ENCODE peak calls at places on chromosomes 12 and 14, in nine cellular contexts. M is ovary, A is GM23338, Y is Peyer's patch, F is body of pancreas, T is A549, I is mesenchymal stem cell, E is aorta, J is tibial artery. G is an unnamed sample.

GRCh38 chr12:76999157-76999556 is 66.2 kb downstream of the E2F7 start:
- DNase-seq in Y (no peak), M (no peak), I (no peak), F (no peak), A (no peak), E (no peak), J (no peak), T (no peak), G (no peak)

GRCh38 chr12:52634266-52635056 is 16.1 kb upstream of the KRT73 start:
- DNase-seq in M (no peak), Y (no peak), A (no peak), I (no peak), T (no peak), J (peak), E (no peak), F (peak), G (no peak)

GRCh38 chr14:91113829-91114078 is at the start of gene DGLUCY:
- DNase-seq in M (peak), J (no peak), T (peak), A (no peak), F (peak), I (peak), Y (peak), E (peak), G (peak)

GRCh38 chr14:54396183-54396492 is 669 bp upstream of the CDKN3 start:
- DNase-seq in Y (no peak), M (no peak), I (no peak), A (no peak), E (no peak), T (no peak), F (no peak), J (no peak), G (no peak)

GRCh38 chr12:10384191-10384590 is 5.7 kb downstream of the KLRK1 start:
- DNase-seq in J (no peak), T (no peak), F (no peak), E (no peak), A (no peak), M (no peak), I (no peak), Y (no peak), G (no peak)

GRCh38 chr12:10075451-10075850 is 23.3 kb downstream of the CLEC1A start:
- DNase-seq in A (no peak), Y (no peak), T (no peak), J (no peak), M (no peak), F (no peak), I (no peak), E (no peak), G (no peak)

GRCh38 chr12:62632521-62632920 is 165.9 kb downstream of the MON2 start:
- DNase-seq in A (peak), M (peak), I (peak), T (no peak), E (peak), Y (no peak), F (peak), J (peak), G (peak)

GRCh38 chr14:105647784-105648608 is 121.6 kb downstream of the TMEM121 start:
- DNase-seq in E (no peak), F (no peak), M (no peak), I (no peak), T (no peak), Y (peak), A (no peak), J (no peak), G (no peak)

GRCh38 chr12:125525879-125526278 is 460.6 kb downstream of the AACS start:
- DNase-seq in A (no peak), M (no peak), T (no peak), J (no peak), Y (no peak), F (no peak), I (no peak), E (no peak), G (no peak)

GRCh38 chr14:77133718-77134338 is 7.8 kb downstream of the ZDHHC22 start:
- DNase-seq in I (peak), M (no peak), E (no peak), A (peak), Y (peak), T (peak), F (peak), J (peak), G (peak)

GRCh38 chr12:92070054-92070863 is 75.4 kb downstream of the BTG1 start:
- DNase-seq in I (no peak), F (peak), E (no peak), J (no peak), T (peak), Y (peak), M (peak), A (no peak), G (no peak)

GRCh38 chr12:54509660-54510059 is 12.1 kb downstream of the NCKAP1L start:
- DNase-seq in I (no peak), E (no peak), T (no peak), M (no peak), F (no peak), J (no peak), A (peak), Y (no peak), G (no peak)

GRCh38 chr14:92659765-92660561 is 88.5 kb downstream of the LGMN start:
- DNase-seq in M (no peak), F (peak), A (no peak), E (peak), Y (peak), J (no peak), T (no peak), I (no peak), G (no peak)

GRCh38 chr12:4148418-4149056 is 125.0 kb upstream of the CCND2 start:
- DNase-seq in I (no peak), E (peak), Y (peak), A (no peak), T (no peak), M (no peak), J (peak), F (peak), G (no peak)

GRCh38 chr12:47545938-47546609 is 159.8 kb downstream of the RPAP3 start:
- DNase-seq in A (no peak), E (no peak), Y (no peak), M (no peak), F (no peak), I (no peak), T (no peak), J (no peak), G (peak)

GRCh38 chr14:102916347-102917055 is 6.0 kb upstream of the AMN start:
- DNase-seq in Y (no peak), I (no peak), F (no peak), E (peak), M (no peak), A (no peak), T (no peak), J (no peak), G (no peak)

GRCh38 chr12:65742481-65742971 is 81.8 kb upstream of the HMGA2 start:
- DNase-seq in Y (no peak), E (no peak), M (no peak), A (peak), T (no peak), I (peak), F (no peak), J (no peak), G (no peak)

GRCh38 chr12:66164349-66164821 is 5.4 kb downstream of the TMBIM4 start:
- DNase-seq in E (no peak), T (no peak), J (no peak), F (no peak), Y (no peak), M (no peak), I (peak), A (no peak), G (no peak)

GRCh38 chr14:91878274-91878673 is 10.9 kb upstream of the TC2N start:
- DNase-seq in T (no peak), E (no peak), I (no peak), Y (no peak), M (no peak), J (peak), A (peak), F (no peak), G (no peak)

GRCh38 chr12:124636138-124636968 is 68.9 kb upstream of the NCOR2 start:
- DNase-seq in M (peak), T (peak), J (no peak), E (peak), A (no peak), Y (peak), F (no peak), I (peak), G (peak)

GRCh38 chr12:40980346-40981005 is 207.6 kb upstream of the PDZRN4 start:
- DNase-seq in E (no peak), F (no peak), J (no peak), Y (no peak), A (no peak), T (no peak), I (no peak), M (no peak), G (no peak)

GRCh38 chr14:67232066-67232465 is 9.2 kb upstream of the PALS1 start:
- DNase-seq in F (no peak), M (no peak), J (no peak), Y (no peak), E (no peak), T (no peak), I (peak), A (no peak), G (no peak)

GRCh38 chr12:113330505-113330904 is 4.4 kb downstream of the SLC8B1 start:
- DNase-seq in J (no peak), A (no peak), F (no peak), M (no peak), E (no peak), Y (no peak), I (no peak), T (no peak), G (no peak)

GRCh38 chr14:58808828-58809227 is 171.1 kb downstream of the DACT1 start:
- DNase-seq in M (peak), J (no peak), Y (no peak), E (no peak), T (peak), I (peak), F (no peak), A (no peak), G (peak)

GRCh38 chr14:83874662-83875061 is 1655.3 kb upstream of the FLRT2 start:
- DNase-seq in I (peak), Y (no peak), F (no peak), M (no peak), J (no peak), T (no peak), A (no peak), E (no peak), G (no peak)

GRCh38 chr12:30000401-30000800 is 216.7 kb upstream of the TMTC1 start:
- DNase-seq in F (no peak), I (peak), Y (no peak), J (no peak), A (no peak), E (no peak), T (no peak), M (no peak), G (no peak)

GRCh38 chr12:45388545-45388944 is 172.7 kb downstream of the ANO6 start:
- DNase-seq in A (peak), E (no peak), M (peak), Y (no peak), F (no peak), J (no peak), T (peak), I (peak), G (peak)

GRCh38 chr14:32449640-32450039 is 120.5 kb downstream of the AKAP6 start:
- DNase-seq in F (no peak), E (no peak), I (no peak), M (no peak), A (no peak), J (no peak), Y (no peak), T (no peak), G (no peak)

DNA sequence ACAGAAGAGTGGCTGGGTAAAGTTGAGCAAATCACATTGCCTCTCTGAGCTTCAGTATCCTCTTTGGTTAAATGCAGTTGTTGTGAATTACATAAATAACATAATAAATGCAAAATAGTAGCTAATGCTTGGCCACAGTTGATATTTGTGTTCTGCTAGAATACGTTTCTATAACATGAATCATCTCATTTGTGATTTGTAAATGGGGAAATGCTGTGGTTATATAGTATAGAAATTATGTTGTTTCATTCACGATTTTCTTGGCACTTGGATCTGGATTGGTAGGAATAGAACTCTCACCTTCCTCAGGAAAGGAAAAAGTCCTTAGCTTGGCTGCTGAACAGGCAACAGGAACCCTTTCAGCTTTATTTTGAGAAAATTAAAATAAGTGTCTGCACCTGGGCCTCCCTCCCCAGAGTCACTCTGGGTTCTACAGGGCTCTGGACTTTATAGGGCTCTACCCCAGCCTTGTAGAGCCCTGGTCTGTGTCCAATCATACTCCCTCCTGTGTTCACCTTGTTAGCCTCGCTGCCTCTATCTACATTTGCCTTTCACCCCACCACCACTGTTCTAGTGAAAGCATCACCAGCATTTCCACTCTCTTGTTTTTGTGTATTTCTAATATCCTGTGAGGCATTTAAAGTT is 107.7 kb upstream of the BCAT1 start:
- DNase-seq in E (no peak), J (no peak), M (no peak), A (no peak), F (no peak), T (no peak), Y (no peak), I (no peak), G (no peak)
- H3K27ac ChIP-seq in E (no peak), J (no peak), M (no peak), A (no peak), F (peak), T (no peak), Y (peak), I (no peak), G (no peak)

GRCh38 chr12:122860052-122860853 is 25.0 kb downstream of the HIP1R start:
- DNase-seq in A (peak), F (peak), T (peak), I (peak), M (peak), J (peak), Y (peak), E (peak), G (peak)
- H3K27ac ChIP-seq in A (no peak), F (peak), T (no peak), I (no peak), M (peak), J (no peak), Y (peak), E (no peak), G (no peak)

DNA sequence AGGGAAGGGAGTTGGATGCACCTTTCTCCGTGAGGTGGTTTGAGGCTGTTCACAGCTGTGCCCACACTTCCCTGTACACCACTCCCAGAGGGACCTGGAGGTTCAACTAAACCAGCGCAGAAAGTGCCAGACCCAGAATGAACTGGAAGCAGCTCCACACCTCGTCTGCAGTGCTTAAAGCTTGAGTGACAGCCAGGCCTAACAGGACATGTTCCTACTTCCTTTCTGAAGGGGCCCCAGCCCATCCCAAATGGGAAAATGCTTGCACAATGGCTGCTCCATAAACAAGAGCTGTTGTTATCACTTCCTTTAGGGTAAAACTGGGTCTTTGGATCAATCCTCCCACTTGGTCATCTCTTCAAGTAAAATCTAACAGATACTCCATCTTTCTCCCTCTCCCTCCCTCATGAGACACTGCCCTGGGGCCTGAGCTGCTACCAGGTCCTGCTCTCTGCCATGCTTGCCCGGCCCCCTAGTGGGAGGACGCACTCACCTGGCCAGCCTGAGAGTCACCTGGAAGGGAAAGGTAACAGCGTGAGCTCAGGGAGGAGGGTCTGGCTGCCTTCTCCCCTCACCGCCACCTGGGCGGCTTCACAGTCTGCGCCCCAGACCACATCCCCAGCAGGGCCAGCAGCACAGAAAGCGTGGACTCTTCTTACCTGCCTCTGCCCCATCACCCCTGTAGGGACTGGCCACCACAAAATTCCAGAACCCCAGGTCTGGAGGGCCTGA is 33.5 kb downstream of the ISCA2 start:
- DNase-seq in M (no peak), J (no peak), Y (no peak), A (peak), T (no peak), E (no peak), F (no peak), I (no peak), G (peak)
- H3K27ac ChIP-seq in M (no peak), J (peak), Y (no peak), A (no peak), T (no peak), E (no peak), F (no peak), I (no peak), G (no peak)

GRCh38 chr12:11895421-11896064 is 175.2 kb upstream of the BCL2L14 start:
- DNase-seq in J (no peak), I (no peak), E (no peak), M (no peak), T (no peak), Y (no peak), F (no peak), A (no peak), G (no peak)
- H3K27ac ChIP-seq in J (no peak), I (no peak), E (no peak), M (no peak), T (no peak), Y (no peak), F (no peak), A (no peak), G (no peak)

GRCh38 chr12:133129368-133130037 is 571 bp downstream of the ZNF891 start:
- DNase-seq in A (peak), E (no peak), I (no peak), M (no peak), T (no peak), F (no peak), J (no peak), Y (no peak), G (peak)
- H3K27ac ChIP-seq in A (peak), E (peak), I (peak), M (peak), T (peak), F (peak), J (peak), Y (peak), G (peak)

GRCh38 chr14:63908667-63909264 is 56.0 kb downstream of the SYNE2 start:
- DNase-seq in J (no peak), I (no peak), Y (no peak), T (no peak), M (no peak), E (no peak), F (no peak), A (no peak), G (no peak)

GRCh38 chr14:63910593-63911363 is 58.0 kb downstream of the SYNE2 start:
- DNase-seq in M (no peak), I (no peak), E (no peak), A (no peak), F (no peak), T (no peak), J (no peak), Y (no peak), G (peak)

GRCh38 chr14:63905370-63905769 is 52.6 kb downstream of the SYNE2 start:
- DNase-seq in F (no peak), I (no peak), T (no peak), M (no peak), E (no peak), Y (no peak), J (no peak), A (no peak), G (no peak)

GRCh38 chr14:63904724-63905123 is 51.9 kb downstream of the SYNE2 start:
- DNase-seq in Y (no peak), J (no peak), A (no peak), T (no peak), F (no peak), I (no peak), E (no peak), M (no peak), G (no peak)

GRCh38 chr14:63909984-63910383 is 57.2 kb downstream of the SYNE2 start:
- DNase-seq in I (no peak), J (no peak), Y (no peak), A (no peak), T (no peak), E (no peak), M (no peak), F (no peak), G (no peak)
- H3K27ac ChIP-seq in I (no peak), J (no peak), Y (no peak), A (no peak), T (no peak), E (no peak), M (no peak), F (no peak), G (no peak)

GRCh38 chr12:88836156-88836555 is 255.9 kb upstream of the KITLG start:
- DNase-seq in A (no peak), I (no peak), F (no peak), J (no peak), Y (no peak), M (no peak), T (peak), E (no peak), G (peak)
- H3K27ac ChIP-seq in A (no peak), I (no peak), F (no peak), J (no peak), Y (no peak), M (no peak), T (no peak), E (no peak), G (no peak)

DNA sequence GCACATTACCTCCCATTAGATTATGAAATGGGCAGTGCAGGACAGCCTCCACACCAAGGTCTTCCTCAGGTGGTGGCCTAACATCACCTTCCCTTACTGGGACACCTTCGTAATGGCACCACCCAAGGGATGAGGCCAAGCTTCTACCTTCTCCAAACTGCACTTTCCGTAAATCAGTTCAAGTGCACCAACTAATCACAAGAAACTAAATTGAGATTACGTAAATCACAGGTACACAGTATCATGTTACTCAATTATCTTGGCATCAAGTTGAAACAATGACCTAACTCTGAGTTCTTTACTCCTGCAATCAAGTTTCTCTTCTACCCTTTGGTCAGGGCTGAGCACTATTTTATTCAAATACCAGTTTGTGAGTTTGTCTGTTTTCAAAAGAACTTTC is 13.8 kb downstream of the SLC41A2 start:
- DNase-seq in J (no peak), I (no peak), E (no peak), M (no peak), A (no peak), T (no peak), Y (no peak), F (no peak), G (no peak)
- H3K27ac ChIP-seq in J (no peak), I (no peak), E (no peak), M (no peak), A (no peak), T (no peak), Y (no peak), F (no peak), G (no peak)

GRCh38 chr12:68591716-68592437 is 18.8 kb upstream of the RAP1B start:
- DNase-seq in F (no peak), T (no peak), E (no peak), I (no peak), A (no peak), J (no peak), Y (peak), M (no peak), G (no peak)

GRCh38 chr12:68589194-68589593 is 21.5 kb upstream of the RAP1B start:
- DNase-seq in E (no peak), Y (no peak), F (no peak), A (no peak), J (no peak), M (no peak), T (no peak), I (no peak), G (no peak)

GRCh38 chr12:68581926-68582325 is 28.8 kb upstream of the RAP1B start:
- DNase-seq in T (no peak), Y (no peak), J (no peak), F (no peak), M (no peak), A (no peak), I (no peak), E (no peak), G (no peak)

DNA sequence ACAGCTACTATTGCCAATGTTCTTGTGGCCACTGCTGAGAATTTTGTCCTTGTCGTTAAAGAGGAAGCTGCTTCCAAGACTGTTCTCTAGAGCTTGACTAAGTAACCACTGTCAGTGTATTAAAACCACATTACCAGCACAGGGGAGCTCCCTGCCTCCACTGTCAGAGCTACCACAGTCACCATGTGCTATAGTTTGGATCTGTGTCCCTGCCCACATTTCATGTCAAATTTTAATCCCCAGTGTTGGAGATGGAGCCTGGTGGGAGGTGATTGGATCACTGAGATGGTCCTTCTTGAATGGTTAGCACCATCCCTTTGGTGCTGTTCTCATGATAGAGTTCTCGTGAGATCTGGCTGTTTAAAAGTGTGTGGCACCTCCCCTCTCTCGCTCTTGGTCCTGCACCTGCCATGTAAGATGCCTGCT is 23.2 kb upstream of the RAP1B start:
- DNase-seq in T (no peak), I (no peak), F (no peak), M (no peak), E (no peak), A (no peak), J (no peak), Y (peak), G (no peak)
- H3K27ac ChIP-seq in T (no peak), I (no peak), F (no peak), M (no peak), E (no peak), A (no peak), J (no peak), Y (no peak), G (no peak)

G was measured in cardiac muscle cell.